ENCODE peak calls at places on chromosomes 11 and 22, in six cellular contexts. One of them, this sample, is unnamed.

GRCh38 chr22:42685941-42686666 is 34.6 kb downstream of the A4GALT start:
- DNase-seq in MM.1S: no peak
- DNase-seq in astrocyte: no peak
- DNase-seq in fibroblast of lung: no peak
- DNase-seq in PC-3: no peak
- DNase-seq in keratinocyte: no peak
- DNase-seq in this sample: no peak

GRCh38 chr11:61832758-61833157 is 4.7 kb downstream of the FADS2 start:
- DNase-seq in MM.1S: no peak
- DNase-seq in astrocyte: no peak
- DNase-seq in fibroblast of lung: no peak
- DNase-seq in PC-3: no peak
- DNase-seq in keratinocyte: no peak
- DNase-seq in this sample: no peak

GRCh38 chr11:58741127-58741526 is 9.4 kb upstream of the GLYAT start:
- DNase-seq in MM.1S: no peak
- DNase-seq in astrocyte: no peak
- DNase-seq in fibroblast of lung: no peak
- DNase-seq in PC-3: no peak
- DNase-seq in keratinocyte: no peak
- DNase-seq in this sample: no peak

GRCh38 chr11:44592125-44592643 is 26.7 kb downstream of the CD82 start:
- DNase-seq in MM.1S: no peak
- DNase-seq in astrocyte: no peak
- DNase-seq in fibroblast of lung: no peak
- DNase-seq in PC-3: no peak
- DNase-seq in keratinocyte: no peak
- DNase-seq in this sample: no peak

GRCh38 chr11:110513521-110514450 is 84.0 kb downstream of the FDX1 start:
- DNase-seq in MM.1S: no peak
- DNase-seq in astrocyte: no peak
- DNase-seq in fibroblast of lung: peak
- DNase-seq in PC-3: no peak
- DNase-seq in keratinocyte: no peak
- DNase-seq in this sample: no peak

GRCh38 chr11:118690553-118691304 is 11.3 kb upstream of the TREH start:
- DNase-seq in MM.1S: peak
- DNase-seq in astrocyte: no peak
- DNase-seq in fibroblast of lung: no peak
- DNase-seq in PC-3: no peak
- DNase-seq in keratinocyte: no peak
- DNase-seq in this sample: no peak

GRCh38 chr11:122180435-122180834 is 64.4 kb upstream of the BLID start:
- DNase-seq in MM.1S: no peak
- DNase-seq in astrocyte: peak
- DNase-seq in fibroblast of lung: peak
- DNase-seq in PC-3: peak
- DNase-seq in keratinocyte: peak
- DNase-seq in this sample: no peak

GRCh38 chr22:17213976-17214375 is 5.3 kb downstream of the ADA2 start:
- DNase-seq in MM.1S: peak
- DNase-seq in astrocyte: no peak
- DNase-seq in fibroblast of lung: peak
- DNase-seq in PC-3: peak
- DNase-seq in keratinocyte: no peak
- DNase-seq in this sample: no peak

GRCh38 chr22:25048659-25049657 is 96.4 kb downstream of the KIAA1671 start:
- DNase-seq in MM.1S: peak
- DNase-seq in astrocyte: peak
- DNase-seq in fibroblast of lung: peak
- DNase-seq in PC-3: peak
- DNase-seq in keratinocyte: no peak
- DNase-seq in this sample: peak

GRCh38 chr11:10659339-10660216 is 34.0 kb downstream of the IRAG1 start:
- DNase-seq in MM.1S: no peak
- DNase-seq in astrocyte: peak
- DNase-seq in fibroblast of lung: peak
- DNase-seq in PC-3: peak
- DNase-seq in keratinocyte: no peak
- DNase-seq in this sample: no peak

DNA sequence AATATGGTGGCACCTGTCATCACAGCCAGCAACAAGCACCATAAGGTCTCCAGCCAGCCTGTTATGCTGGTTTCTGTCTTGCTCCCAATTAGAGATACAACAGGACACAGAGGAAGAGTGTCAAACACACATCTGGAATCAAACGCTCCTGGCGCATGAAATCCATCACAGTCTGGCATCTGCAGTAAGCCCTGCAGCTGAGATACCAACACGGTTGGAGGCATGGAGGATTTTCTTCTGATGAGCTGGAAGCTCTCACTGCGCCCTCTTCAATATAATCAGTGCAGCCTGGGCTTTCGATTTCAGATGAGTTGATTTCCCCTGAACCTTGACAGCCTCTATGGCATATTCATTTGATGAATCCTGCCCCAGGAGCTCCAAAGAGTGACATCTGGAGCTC is 27.8 kb upstream of the CARS1 start:
- DNase-seq in MM.1S: no peak
- DNase-seq in astrocyte: no peak
- DNase-seq in fibroblast of lung: no peak
- DNase-seq in PC-3: peak
- DNase-seq in keratinocyte: no peak
- DNase-seq in this sample: no peak
- H3K27ac ChIP-seq in MM.1S: no peak
- H3K27ac ChIP-seq in astrocyte: no peak
- H3K27ac ChIP-seq in fibroblast of lung: no peak
- H3K27ac ChIP-seq in PC-3: no peak
- H3K27ac ChIP-seq in keratinocyte: no peak
- H3K27ac ChIP-seq in this sample: no peak

GRCh38 chr11:22341582-22341919 is 3.4 kb downstream of the SLC17A6 start:
- DNase-seq in MM.1S: no peak
- DNase-seq in astrocyte: no peak
- DNase-seq in fibroblast of lung: no peak
- DNase-seq in PC-3: no peak
- DNase-seq in keratinocyte: no peak
- DNase-seq in this sample: no peak

GRCh38 chr11:22343411-22344032 is 5.3 kb downstream of the SLC17A6 start:
- DNase-seq in MM.1S: no peak
- DNase-seq in astrocyte: no peak
- DNase-seq in fibroblast of lung: no peak
- DNase-seq in PC-3: no peak
- DNase-seq in keratinocyte: no peak
- DNase-seq in this sample: no peak

GRCh38 chr11:22340803-22341581 is 2.8 kb downstream of the SLC17A6 start:
- DNase-seq in MM.1S: no peak
- DNase-seq in astrocyte: no peak
- DNase-seq in fibroblast of lung: no peak
- DNase-seq in PC-3: no peak
- DNase-seq in keratinocyte: no peak
- DNase-seq in this sample: no peak

GRCh38 chr11:22346283-22346682 is 8.1 kb downstream of the SLC17A6 start:
- DNase-seq in MM.1S: no peak
- DNase-seq in astrocyte: no peak
- DNase-seq in fibroblast of lung: no peak
- DNase-seq in PC-3: no peak
- DNase-seq in keratinocyte: no peak
- DNase-seq in this sample: no peak

GRCh38 chr11:22342599-22343138 is 4.5 kb downstream of the SLC17A6 start:
- DNase-seq in MM.1S: no peak
- DNase-seq in astrocyte: no peak
- DNase-seq in fibroblast of lung: no peak
- DNase-seq in PC-3: no peak
- DNase-seq in keratinocyte: no peak
- DNase-seq in this sample: no peak
- TF ChIP-seq EZH2 in MM.1S: no peak
- TF ChIP-seq EZH2 in astrocyte: no peak
- TF ChIP-seq EZH2 in fibroblast of lung: no peak
- TF ChIP-seq EZH2 in PC-3: no peak
- TF ChIP-seq EZH2 in keratinocyte: no peak
- TF ChIP-seq EZH2 in this sample: no peak

DNA sequence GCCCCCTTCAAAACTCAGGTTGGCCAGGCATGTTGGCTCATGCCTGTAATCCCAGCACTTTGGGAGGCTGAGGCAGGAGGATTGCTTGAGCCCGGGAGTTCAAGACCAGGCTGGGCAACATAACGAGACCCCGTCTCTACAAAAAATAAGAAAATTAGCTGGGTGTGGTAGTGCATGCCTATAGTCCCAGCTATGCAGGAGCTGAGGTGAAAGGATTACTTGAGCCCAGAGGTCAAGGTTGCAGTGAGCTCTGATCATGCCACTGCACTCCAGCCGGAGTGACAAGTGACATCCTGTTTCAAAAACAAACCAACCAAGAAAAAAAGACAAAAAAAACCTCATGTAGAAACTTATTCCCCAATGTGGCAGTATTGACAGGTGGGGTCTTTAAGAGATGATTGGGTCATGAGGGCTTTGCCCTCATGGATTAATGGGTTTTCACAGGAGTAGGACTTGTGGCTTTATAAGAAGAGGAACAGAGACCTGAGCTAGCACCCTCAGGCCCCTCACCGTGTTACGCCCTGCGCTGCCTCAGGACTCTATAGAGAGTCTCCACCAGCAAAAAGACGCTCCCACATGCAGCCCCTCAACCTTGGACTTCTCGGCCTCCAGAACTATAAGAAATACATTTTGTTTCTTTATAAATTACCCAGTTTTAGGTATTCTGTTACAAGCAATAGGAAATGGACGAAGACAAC is 22.3 kb downstream of the LAYN start:
- DNase-seq in MM.1S: no peak
- DNase-seq in astrocyte: no peak
- DNase-seq in fibroblast of lung: no peak
- DNase-seq in PC-3: no peak
- DNase-seq in keratinocyte: no peak
- DNase-seq in this sample: no peak
- H3K9ac ChIP-seq in MM.1S: no peak
- H3K9ac ChIP-seq in astrocyte: peak
- H3K9ac ChIP-seq in fibroblast of lung: no peak
- H3K9ac ChIP-seq in PC-3: peak
- H3K9ac ChIP-seq in keratinocyte: no peak
- H3K9ac ChIP-seq in this sample: no peak

DNA sequence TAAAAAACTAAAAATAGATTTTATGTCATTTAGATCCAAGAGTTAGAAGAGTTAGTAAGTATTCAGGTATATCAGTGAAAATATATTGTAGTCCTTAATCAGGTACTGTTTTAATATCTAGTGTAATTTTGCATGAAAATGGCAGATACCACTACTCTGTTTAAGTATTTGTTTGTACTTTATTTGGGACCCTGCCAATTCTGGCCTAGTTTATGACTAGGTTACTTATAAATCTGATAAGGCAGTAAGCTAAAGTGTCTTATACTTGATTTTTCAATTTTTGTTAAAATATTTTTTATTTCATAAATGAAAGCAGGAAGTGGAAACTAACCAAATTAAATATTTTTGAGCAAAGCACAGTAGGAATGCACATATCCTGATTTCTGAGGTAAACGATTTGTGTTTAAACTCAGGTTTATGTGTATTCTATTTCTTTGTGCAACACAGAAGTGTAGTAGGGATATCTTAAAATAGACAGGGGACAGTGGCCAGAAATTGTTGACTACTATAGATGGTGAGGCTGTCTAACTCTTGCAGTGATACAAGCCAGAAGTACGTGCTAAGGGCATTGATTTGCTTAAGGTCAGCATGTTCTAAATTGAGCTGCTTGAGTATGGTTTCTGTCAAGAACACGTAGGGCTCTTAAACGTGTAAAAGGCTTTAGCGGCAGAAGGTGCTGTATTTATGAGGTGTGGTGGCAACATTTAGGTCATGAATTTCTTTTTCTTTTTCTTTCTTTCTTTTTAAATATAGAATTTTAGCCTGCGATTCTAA is 34.0 kb downstream of the HIPK3 start:
- DNase-seq in MM.1S: peak
- DNase-seq in astrocyte: no peak
- DNase-seq in fibroblast of lung: peak
- DNase-seq in PC-3: peak
- DNase-seq in keratinocyte: no peak
- DNase-seq in this sample: no peak
- H3K27ac ChIP-seq in MM.1S: peak
- H3K27ac ChIP-seq in astrocyte: no peak
- H3K27ac ChIP-seq in fibroblast of lung: no peak
- H3K27ac ChIP-seq in PC-3: no peak
- H3K27ac ChIP-seq in keratinocyte: no peak
- H3K27ac ChIP-seq in this sample: no peak

DNA sequence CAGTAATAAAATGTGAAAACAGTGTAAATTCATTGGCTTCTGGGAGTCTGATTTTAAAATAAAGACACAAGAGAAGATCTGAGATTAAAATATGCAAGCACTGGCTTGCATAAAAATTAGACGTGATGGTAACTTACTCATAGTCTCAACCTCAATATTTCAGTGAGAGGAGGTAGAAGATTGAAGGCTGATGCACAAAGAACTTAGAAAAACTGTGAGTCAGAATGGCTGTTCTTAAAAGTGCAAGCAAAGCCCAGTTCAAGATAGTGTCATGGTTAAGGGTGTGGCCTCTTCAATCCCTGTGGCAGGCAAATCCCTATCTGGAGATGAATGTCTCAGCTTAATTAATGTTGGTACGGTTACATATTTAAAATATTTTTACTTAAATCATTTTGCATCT is 33.6 kb upstream of the FIBIN start:
- DNase-seq in MM.1S: no peak
- DNase-seq in astrocyte: peak
- DNase-seq in fibroblast of lung: peak
- DNase-seq in PC-3: no peak
- DNase-seq in keratinocyte: peak
- DNase-seq in this sample: no peak
- TF ChIP-seq EZH2 in MM.1S: no peak
- TF ChIP-seq EZH2 in astrocyte: no peak
- TF ChIP-seq EZH2 in fibroblast of lung: no peak
- TF ChIP-seq EZH2 in PC-3: no peak
- TF ChIP-seq EZH2 in keratinocyte: no peak
- TF ChIP-seq EZH2 in this sample: no peak

DNA sequence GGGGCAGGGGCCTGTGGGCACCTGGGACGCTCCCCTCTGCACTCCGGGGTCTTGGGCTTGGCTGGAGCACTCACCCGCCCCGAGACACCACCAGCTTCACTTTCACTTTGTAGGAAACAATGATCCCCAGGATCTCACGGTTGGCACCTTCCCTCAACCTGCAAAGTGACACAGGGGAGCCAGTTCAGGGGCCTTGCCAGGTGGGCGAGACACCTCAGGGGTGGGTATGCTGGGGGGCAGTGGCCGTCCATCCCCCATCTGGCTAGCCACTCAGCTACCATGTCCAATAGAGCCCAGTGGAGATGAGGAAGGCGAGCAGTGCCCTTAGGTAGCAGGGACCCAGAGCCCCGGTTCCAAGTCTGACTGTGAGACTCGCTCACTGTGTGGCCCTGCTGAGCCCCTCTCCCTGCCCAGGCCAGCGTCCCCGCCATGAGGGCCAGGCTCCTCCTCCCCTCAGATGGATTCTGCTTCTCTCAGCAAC is 32.3 kb downstream of the TPBGL start:
- DNase-seq in MM.1S: no peak
- DNase-seq in astrocyte: no peak
- DNase-seq in fibroblast of lung: no peak
- DNase-seq in PC-3: no peak
- DNase-seq in keratinocyte: no peak
- DNase-seq in this sample: no peak
- H3K9ac ChIP-seq in MM.1S: peak
- H3K9ac ChIP-seq in astrocyte: no peak
- H3K9ac ChIP-seq in fibroblast of lung: no peak
- H3K9ac ChIP-seq in PC-3: no peak
- H3K9ac ChIP-seq in keratinocyte: no peak
- H3K9ac ChIP-seq in this sample: no peak

This sample was measured in SK-N-MC.